ENCODE peak calls at places on chromosome 2, in ten cellular contexts. One of them, this sample, is unnamed.

GRCh38 chr2:233414273-233414654 is 60.0 kb downstream of the DGKD start:
- DNase-seq in progenitor cell of endocrine pancreas: no peak
- DNase-seq in neural progenitor cell: no peak
- DNase-seq in NCI-H2029: no peak
- DNase-seq in GM23338: no peak
- DNase-seq in T-helper 1 cell: no peak
- DNase-seq in stimulated activated naive B cell treated with anti-CD40 and anti-IgM and Interleukin-4, amounts not matched to agents 10 μg/mL and 1 μg/mL and 100 μg/mL, for 72 hours: no peak
- DNase-seq in NK-92 treated with Interleukin-12 subunit alpha and Interleukin-12 subunit beta, amount 100 ng/mL, for 24 hours: no peak
- DNase-seq in midbrain: no peak
- DNase-seq in mesothelial cell of epicardium: no peak
- DNase-seq in this sample: no peak

GRCh38 chr2:112216158-112216557 is 38.7 kb downstream of the ZC3H8 start:
- DNase-seq in progenitor cell of endocrine pancreas: no peak
- DNase-seq in neural progenitor cell: no peak
- DNase-seq in NCI-H2029: no peak
- DNase-seq in GM23338: peak; percentile 21
- DNase-seq in T-helper 1 cell: no peak
- DNase-seq in stimulated activated naive B cell treated with anti-CD40 and anti-IgM and Interleukin-4, amounts not matched to agents 10 μg/mL and 1 μg/mL and 100 μg/mL, for 72 hours: no peak
- DNase-seq in NK-92 treated with Interleukin-12 subunit alpha and Interleukin-12 subunit beta, amount 100 ng/mL, for 24 hours: no peak
- DNase-seq in midbrain: no peak
- DNase-seq in mesothelial cell of epicardium: no peak
- DNase-seq in this sample: no peak

GRCh38 chr2:98608962-98609604 is 694 bp downstream of the UNC50 start:
- DNase-seq in progenitor cell of endocrine pancreas: no peak
- DNase-seq in neural progenitor cell: peak; percentile 53
- DNase-seq in NCI-H2029: no peak
- DNase-seq in GM23338: peak; percentile 41
- DNase-seq in T-helper 1 cell: no peak
- DNase-seq in stimulated activated naive B cell treated with anti-CD40 and anti-IgM and Interleukin-4, amounts not matched to agents 10 μg/mL and 1 μg/mL and 100 μg/mL, for 72 hours: no peak
- DNase-seq in NK-92 treated with Interleukin-12 subunit alpha and Interleukin-12 subunit beta, amount 100 ng/mL, for 24 hours: no peak
- DNase-seq in midbrain: no peak
- DNase-seq in mesothelial cell of epicardium: peak; percentile 54
- DNase-seq in this sample: no peak

GRCh38 chr2:77428946-77429345 is 93.2 kb downstream of the LRRTM4 start:
- DNase-seq in progenitor cell of endocrine pancreas: no peak
- DNase-seq in neural progenitor cell: no peak
- DNase-seq in NCI-H2029: no peak
- DNase-seq in GM23338: no peak
- DNase-seq in T-helper 1 cell: no peak
- DNase-seq in stimulated activated naive B cell treated with anti-CD40 and anti-IgM and Interleukin-4, amounts not matched to agents 10 μg/mL and 1 μg/mL and 100 μg/mL, for 72 hours: no peak
- DNase-seq in NK-92 treated with Interleukin-12 subunit alpha and Interleukin-12 subunit beta, amount 100 ng/mL, for 24 hours: no peak
- DNase-seq in midbrain: no peak
- DNase-seq in mesothelial cell of epicardium: no peak
- DNase-seq in this sample: no peak

GRCh38 chr2:71299507-71299906 is 32.1 kb upstream of the ZNF638 start:
- DNase-seq in progenitor cell of endocrine pancreas: no peak
- DNase-seq in neural progenitor cell: peak; percentile 47
- DNase-seq in NCI-H2029: no peak
- DNase-seq in GM23338: peak; percentile 63
- DNase-seq in T-helper 1 cell: peak; percentile 12
- DNase-seq in stimulated activated naive B cell treated with anti-CD40 and anti-IgM and Interleukin-4, amounts not matched to agents 10 μg/mL and 1 μg/mL and 100 μg/mL, for 72 hours: no peak
- DNase-seq in NK-92 treated with Interleukin-12 subunit alpha and Interleukin-12 subunit beta, amount 100 ng/mL, for 24 hours: no peak
- DNase-seq in midbrain: peak; percentile 38
- DNase-seq in mesothelial cell of epicardium: no peak
- DNase-seq in this sample: no peak

GRCh38 chr2:10911291-10912075 is at the start of gene KCNF1:
- DNase-seq in progenitor cell of endocrine pancreas: peak; percentile 52
- DNase-seq in neural progenitor cell: peak; percentile 96
- DNase-seq in NCI-H2029: peak; percentile 52
- DNase-seq in GM23338: peak; percentile 74
- DNase-seq in T-helper 1 cell: no peak
- DNase-seq in stimulated activated naive B cell treated with anti-CD40 and anti-IgM and Interleukin-4, amounts not matched to agents 10 μg/mL and 1 μg/mL and 100 μg/mL, for 72 hours: no peak
- DNase-seq in NK-92 treated with Interleukin-12 subunit alpha and Interleukin-12 subunit beta, amount 100 ng/mL, for 24 hours: no peak
- DNase-seq in midbrain: no peak
- DNase-seq in mesothelial cell of epicardium: peak; percentile 54
- DNase-seq in this sample: no peak

GRCh38 chr2:132670961-132671781 is 1.2 kb upstream of the LYPD1 start:
- DNase-seq in progenitor cell of endocrine pancreas: peak; percentile 10
- DNase-seq in neural progenitor cell: peak; percentile 55
- DNase-seq in NCI-H2029: no peak
- DNase-seq in GM23338: peak; percentile 77
- DNase-seq in T-helper 1 cell: no peak
- DNase-seq in stimulated activated naive B cell treated with anti-CD40 and anti-IgM and Interleukin-4, amounts not matched to agents 10 μg/mL and 1 μg/mL and 100 μg/mL, for 72 hours: no peak
- DNase-seq in NK-92 treated with Interleukin-12 subunit alpha and Interleukin-12 subunit beta, amount 100 ng/mL, for 24 hours: no peak
- DNase-seq in midbrain: peak; percentile 46
- DNase-seq in mesothelial cell of epicardium: peak; percentile 42
- DNase-seq in this sample: no peak

GRCh38 chr2:235660484-235661081 is 166.7 kb downstream of the AGAP1 start:
- DNase-seq in progenitor cell of endocrine pancreas: no peak
- DNase-seq in neural progenitor cell: no peak
- DNase-seq in NCI-H2029: no peak
- DNase-seq in GM23338: no peak
- DNase-seq in T-helper 1 cell: no peak
- DNase-seq in stimulated activated naive B cell treated with anti-CD40 and anti-IgM and Interleukin-4, amounts not matched to agents 10 μg/mL and 1 μg/mL and 100 μg/mL, for 72 hours: no peak
- DNase-seq in NK-92 treated with Interleukin-12 subunit alpha and Interleukin-12 subunit beta, amount 100 ng/mL, for 24 hours: no peak
- DNase-seq in midbrain: no peak
- DNase-seq in mesothelial cell of epicardium: no peak
- DNase-seq in this sample: no peak

GRCh38 chr2:88003074-88003755 is 13.1 kb downstream of the RNU2-63P start:
- DNase-seq in progenitor cell of endocrine pancreas: no peak
- DNase-seq in neural progenitor cell: peak; percentile 53
- DNase-seq in NCI-H2029: no peak
- DNase-seq in GM23338: peak; percentile 73
- DNase-seq in T-helper 1 cell: no peak
- DNase-seq in stimulated activated naive B cell treated with anti-CD40 and anti-IgM and Interleukin-4, amounts not matched to agents 10 μg/mL and 1 μg/mL and 100 μg/mL, for 72 hours: no peak
- DNase-seq in NK-92 treated with Interleukin-12 subunit alpha and Interleukin-12 subunit beta, amount 100 ng/mL, for 24 hours: no peak
- DNase-seq in midbrain: no peak
- DNase-seq in mesothelial cell of epicardium: no peak
- DNase-seq in this sample: no peak

GRCh38 chr2:235191933-235192332 is 240.1 kb downstream of the SH3BP4 start:
- DNase-seq in progenitor cell of endocrine pancreas: no peak
- DNase-seq in neural progenitor cell: no peak
- DNase-seq in NCI-H2029: no peak
- DNase-seq in GM23338: no peak
- DNase-seq in T-helper 1 cell: no peak
- DNase-seq in stimulated activated naive B cell treated with anti-CD40 and anti-IgM and Interleukin-4, amounts not matched to agents 10 μg/mL and 1 μg/mL and 100 μg/mL, for 72 hours: no peak
- DNase-seq in NK-92 treated with Interleukin-12 subunit alpha and Interleukin-12 subunit beta, amount 100 ng/mL, for 24 hours: no peak
- DNase-seq in midbrain: no peak
- DNase-seq in mesothelial cell of epicardium: no peak
- DNase-seq in this sample: no peak

GRCh38 chr2:182359027-182360011 is 67.5 kb downstream of the PDE1A start:
- DNase-seq in progenitor cell of endocrine pancreas: no peak
- DNase-seq in neural progenitor cell: no peak
- DNase-seq in NCI-H2029: no peak
- DNase-seq in GM23338: no peak
- DNase-seq in T-helper 1 cell: no peak
- DNase-seq in stimulated activated naive B cell treated with anti-CD40 and anti-IgM and Interleukin-4, amounts not matched to agents 10 μg/mL and 1 μg/mL and 100 μg/mL, for 72 hours: no peak
- DNase-seq in NK-92 treated with Interleukin-12 subunit alpha and Interleukin-12 subunit beta, amount 100 ng/mL, for 24 hours: no peak
- DNase-seq in midbrain: no peak
- DNase-seq in mesothelial cell of epicardium: no peak
- DNase-seq in this sample: no peak

GRCh38 chr2:192314800-192315481 is 120.2 kb upstream of the TMEFF2 start:
- DNase-seq in progenitor cell of endocrine pancreas: no peak
- DNase-seq in neural progenitor cell: no peak
- DNase-seq in NCI-H2029: no peak
- DNase-seq in GM23338: no peak
- DNase-seq in T-helper 1 cell: no peak
- DNase-seq in stimulated activated naive B cell treated with anti-CD40 and anti-IgM and Interleukin-4, amounts not matched to agents 10 μg/mL and 1 μg/mL and 100 μg/mL, for 72 hours: no peak
- DNase-seq in NK-92 treated with Interleukin-12 subunit alpha and Interleukin-12 subunit beta, amount 100 ng/mL, for 24 hours: no peak
- DNase-seq in midbrain: no peak
- DNase-seq in mesothelial cell of epicardium: no peak
- DNase-seq in this sample: no peak

GRCh38 chr2:134745023-134745422 is 26.2 kb upstream of the TMEM163 start:
- DNase-seq in progenitor cell of endocrine pancreas: no peak
- DNase-seq in neural progenitor cell: no peak
- DNase-seq in NCI-H2029: no peak
- DNase-seq in GM23338: no peak
- DNase-seq in T-helper 1 cell: no peak
- DNase-seq in stimulated activated naive B cell treated with anti-CD40 and anti-IgM and Interleukin-4, amounts not matched to agents 10 μg/mL and 1 μg/mL and 100 μg/mL, for 72 hours: no peak
- DNase-seq in NK-92 treated with Interleukin-12 subunit alpha and Interleukin-12 subunit beta, amount 100 ng/mL, for 24 hours: no peak
- DNase-seq in midbrain: no peak
- DNase-seq in mesothelial cell of epicardium: no peak
- DNase-seq in this sample: no peak

GRCh38 chr2:163558286-163559009 is 177.4 kb downstream of the FIGN start:
- DNase-seq in progenitor cell of endocrine pancreas: no peak
- DNase-seq in neural progenitor cell: peak; percentile 85
- DNase-seq in NCI-H2029: no peak
- DNase-seq in GM23338: no peak
- DNase-seq in T-helper 1 cell: no peak
- DNase-seq in stimulated activated naive B cell treated with anti-CD40 and anti-IgM and Interleukin-4, amounts not matched to agents 10 μg/mL and 1 μg/mL and 100 μg/mL, for 72 hours: no peak
- DNase-seq in NK-92 treated with Interleukin-12 subunit alpha and Interleukin-12 subunit beta, amount 100 ng/mL, for 24 hours: no peak
- DNase-seq in midbrain: no peak
- DNase-seq in mesothelial cell of epicardium: no peak
- DNase-seq in this sample: no peak

GRCh38 chr2:193841389-193842150 is 1646.8 kb upstream of the TMEFF2 start:
- DNase-seq in progenitor cell of endocrine pancreas: no peak
- DNase-seq in neural progenitor cell: no peak
- DNase-seq in NCI-H2029: no peak
- DNase-seq in GM23338: no peak
- DNase-seq in T-helper 1 cell: no peak
- DNase-seq in stimulated activated naive B cell treated with anti-CD40 and anti-IgM and Interleukin-4, amounts not matched to agents 10 μg/mL and 1 μg/mL and 100 μg/mL, for 72 hours: no peak
- DNase-seq in NK-92 treated with Interleukin-12 subunit alpha and Interleukin-12 subunit beta, amount 100 ng/mL, for 24 hours: no peak
- DNase-seq in midbrain: no peak
- DNase-seq in mesothelial cell of epicardium: no peak
- DNase-seq in this sample: no peak

GRCh38 chr2:197108758-197109157 is 182.3 kb upstream of the PGAP1 start:
- DNase-seq in progenitor cell of endocrine pancreas: no peak
- DNase-seq in neural progenitor cell: no peak
- DNase-seq in NCI-H2029: no peak
- DNase-seq in GM23338: no peak
- DNase-seq in T-helper 1 cell: no peak
- DNase-seq in stimulated activated naive B cell treated with anti-CD40 and anti-IgM and Interleukin-4, amounts not matched to agents 10 μg/mL and 1 μg/mL and 100 μg/mL, for 72 hours: no peak
- DNase-seq in NK-92 treated with Interleukin-12 subunit alpha and Interleukin-12 subunit beta, amount 100 ng/mL, for 24 hours: no peak
- DNase-seq in midbrain: peak; percentile 50
- DNase-seq in mesothelial cell of epicardium: no peak
- DNase-seq in this sample: no peak

GRCh38 chr2:38619458-38620164 is 16.9 kb upstream of the HNRNPLL start:
- DNase-seq in progenitor cell of endocrine pancreas: no peak
- DNase-seq in neural progenitor cell: no peak
- DNase-seq in NCI-H2029: no peak
- DNase-seq in GM23338: no peak
- DNase-seq in T-helper 1 cell: no peak
- DNase-seq in stimulated activated naive B cell treated with anti-CD40 and anti-IgM and Interleukin-4, amounts not matched to agents 10 μg/mL and 1 μg/mL and 100 μg/mL, for 72 hours: no peak
- DNase-seq in NK-92 treated with Interleukin-12 subunit alpha and Interleukin-12 subunit beta, amount 100 ng/mL, for 24 hours: no peak
- DNase-seq in midbrain: no peak
- DNase-seq in mesothelial cell of epicardium: no peak
- DNase-seq in this sample: no peak

GRCh38 chr2:27776097-27776496 is 4.6 kb downstream of the MRPL33 start:
- DNase-seq in progenitor cell of endocrine pancreas: no peak
- DNase-seq in neural progenitor cell: no peak
- DNase-seq in NCI-H2029: no peak
- DNase-seq in GM23338: no peak
- DNase-seq in T-helper 1 cell: no peak
- DNase-seq in stimulated activated naive B cell treated with anti-CD40 and anti-IgM and Interleukin-4, amounts not matched to agents 10 μg/mL and 1 μg/mL and 100 μg/mL, for 72 hours: no peak
- DNase-seq in NK-92 treated with Interleukin-12 subunit alpha and Interleukin-12 subunit beta, amount 100 ng/mL, for 24 hours: no peak
- DNase-seq in midbrain: peak; percentile 14
- DNase-seq in mesothelial cell of epicardium: peak; percentile 55
- DNase-seq in this sample: no peak

GRCh38 chr2:156892449-156893335 is 364.8 kb upstream of the GALNT5 start:
- DNase-seq in progenitor cell of endocrine pancreas: no peak
- DNase-seq in neural progenitor cell: peak; percentile 67
- DNase-seq in NCI-H2029: peak; percentile 61
- DNase-seq in GM23338: peak; percentile 77
- DNase-seq in T-helper 1 cell: peak; percentile 43
- DNase-seq in stimulated activated naive B cell treated with anti-CD40 and anti-IgM and Interleukin-4, amounts not matched to agents 10 μg/mL and 1 μg/mL and 100 μg/mL, for 72 hours: no peak
- DNase-seq in NK-92 treated with Interleukin-12 subunit alpha and Interleukin-12 subunit beta, amount 100 ng/mL, for 24 hours: no peak
- DNase-seq in midbrain: peak; percentile 53
- DNase-seq in mesothelial cell of epicardium: no peak
- DNase-seq in this sample: peak; percentile 1

GRCh38 chr2:102553601-102554000 is 65.8 kb upstream of the SLC9A2 start:
- DNase-seq in progenitor cell of endocrine pancreas: no peak
- DNase-seq in neural progenitor cell: no peak
- DNase-seq in NCI-H2029: no peak
- DNase-seq in GM23338: no peak
- DNase-seq in T-helper 1 cell: no peak
- DNase-seq in stimulated activated naive B cell treated with anti-CD40 and anti-IgM and Interleukin-4, amounts not matched to agents 10 μg/mL and 1 μg/mL and 100 μg/mL, for 72 hours: no peak
- DNase-seq in NK-92 treated with Interleukin-12 subunit alpha and Interleukin-12 subunit beta, amount 100 ng/mL, for 24 hours: no peak
- DNase-seq in midbrain: no peak
- DNase-seq in mesothelial cell of epicardium: no peak
- DNase-seq in this sample: no peak

GRCh38 chr2:176567361-176567760 is 298.1 kb downstream of the MTX2 start:
- DNase-seq in progenitor cell of endocrine pancreas: no peak
- DNase-seq in neural progenitor cell: no peak
- DNase-seq in NCI-H2029: no peak
- DNase-seq in GM23338: no peak
- DNase-seq in T-helper 1 cell: no peak
- DNase-seq in stimulated activated naive B cell treated with anti-CD40 and anti-IgM and Interleukin-4, amounts not matched to agents 10 μg/mL and 1 μg/mL and 100 μg/mL, for 72 hours: no peak
- DNase-seq in NK-92 treated with Interleukin-12 subunit alpha and Interleukin-12 subunit beta, amount 100 ng/mL, for 24 hours: no peak
- DNase-seq in midbrain: no peak
- DNase-seq in mesothelial cell of epicardium: no peak
- DNase-seq in this sample: no peak

GRCh38 chr2:223270538-223270937 is 218.5 kb downstream of the KCNE4 start:
- DNase-seq in progenitor cell of endocrine pancreas: no peak
- DNase-seq in neural progenitor cell: no peak
- DNase-seq in NCI-H2029: no peak
- DNase-seq in GM23338: no peak
- DNase-seq in T-helper 1 cell: no peak
- DNase-seq in stimulated activated naive B cell treated with anti-CD40 and anti-IgM and Interleukin-4, amounts not matched to agents 10 μg/mL and 1 μg/mL and 100 μg/mL, for 72 hours: no peak
- DNase-seq in NK-92 treated with Interleukin-12 subunit alpha and Interleukin-12 subunit beta, amount 100 ng/mL, for 24 hours: no peak
- DNase-seq in midbrain: no peak
- DNase-seq in mesothelial cell of epicardium: no peak
- DNase-seq in this sample: no peak

GRCh38 chr2:23592061-23592685 is 207.2 kb downstream of the KLHL29 start:
- DNase-seq in progenitor cell of endocrine pancreas: no peak
- DNase-seq in neural progenitor cell: no peak
- DNase-seq in NCI-H2029: no peak
- DNase-seq in GM23338: no peak
- DNase-seq in T-helper 1 cell: no peak
- DNase-seq in stimulated activated naive B cell treated with anti-CD40 and anti-IgM and Interleukin-4, amounts not matched to agents 10 μg/mL and 1 μg/mL and 100 μg/mL, for 72 hours: no peak
- DNase-seq in NK-92 treated with Interleukin-12 subunit alpha and Interleukin-12 subunit beta, amount 100 ng/mL, for 24 hours: no peak
- DNase-seq in midbrain: no peak
- DNase-seq in mesothelial cell of epicardium: no peak
- DNase-seq in this sample: no peak

GRCh38 chr2:126882736-126883660 is 15.7 kb upstream of the TEX51 start:
- DNase-seq in progenitor cell of endocrine pancreas: no peak
- DNase-seq in neural progenitor cell: no peak
- DNase-seq in NCI-H2029: no peak
- DNase-seq in GM23338: no peak
- DNase-seq in T-helper 1 cell: no peak
- DNase-seq in stimulated activated naive B cell treated with anti-CD40 and anti-IgM and Interleukin-4, amounts not matched to agents 10 μg/mL and 1 μg/mL and 100 μg/mL, for 72 hours: no peak
- DNase-seq in NK-92 treated with Interleukin-12 subunit alpha and Interleukin-12 subunit beta, amount 100 ng/mL, for 24 hours: no peak
- DNase-seq in midbrain: no peak
- DNase-seq in mesothelial cell of epicardium: no peak
- DNase-seq in this sample: no peak

GRCh38 chr2:132798334-132798733 is 128.3 kb upstream of the LYPD1 start:
- DNase-seq in progenitor cell of endocrine pancreas: no peak
- DNase-seq in neural progenitor cell: no peak
- DNase-seq in NCI-H2029: no peak
- DNase-seq in GM23338: no peak
- DNase-seq in T-helper 1 cell: no peak
- DNase-seq in stimulated activated naive B cell treated with anti-CD40 and anti-IgM and Interleukin-4, amounts not matched to agents 10 μg/mL and 1 μg/mL and 100 μg/mL, for 72 hours: no peak
- DNase-seq in NK-92 treated with Interleukin-12 subunit alpha and Interleukin-12 subunit beta, amount 100 ng/mL, for 24 hours: no peak
- DNase-seq in midbrain: no peak
- DNase-seq in mesothelial cell of epicardium: no peak
- DNase-seq in this sample: no peak

GRCh38 chr2:241508240-241508509 is 209 bp downstream of the STK25 start:
- DNase-seq in progenitor cell of endocrine pancreas: no peak
- DNase-seq in neural progenitor cell: no peak
- DNase-seq in NCI-H2029: no peak
- DNase-seq in GM23338: no peak
- DNase-seq in T-helper 1 cell: no peak
- DNase-seq in stimulated activated naive B cell treated with anti-CD40 and anti-IgM and Interleukin-4, amounts not matched to agents 10 μg/mL and 1 μg/mL and 100 μg/mL, for 72 hours: no peak
- DNase-seq in NK-92 treated with Interleukin-12 subunit alpha and Interleukin-12 subunit beta, amount 100 ng/mL, for 24 hours: no peak
- DNase-seq in midbrain: peak; percentile 57
- DNase-seq in mesothelial cell of epicardium: no peak
- DNase-seq in this sample: no peak

GRCh38 chr2:178909507-178909906 is 102.3 kb upstream of the TTN start:
- DNase-seq in progenitor cell of endocrine pancreas: no peak
- DNase-seq in neural progenitor cell: no peak
- DNase-seq in NCI-H2029: no peak
- DNase-seq in GM23338: no peak
- DNase-seq in T-helper 1 cell: no peak
- DNase-seq in stimulated activated naive B cell treated with anti-CD40 and anti-IgM and Interleukin-4, amounts not matched to agents 10 μg/mL and 1 μg/mL and 100 μg/mL, for 72 hours: no peak
- DNase-seq in NK-92 treated with Interleukin-12 subunit alpha and Interleukin-12 subunit beta, amount 100 ng/mL, for 24 hours: no peak
- DNase-seq in midbrain: no peak
- DNase-seq in mesothelial cell of epicardium: no peak
- DNase-seq in this sample: no peak

GRCh38 chr2:53559302-53559967 is 208.2 kb upstream of the CHAC2 start:
- DNase-seq in progenitor cell of endocrine pancreas: no peak
- DNase-seq in neural progenitor cell: no peak
- DNase-seq in NCI-H2029: no peak
- DNase-seq in GM23338: no peak
- DNase-seq in T-helper 1 cell: no peak
- DNase-seq in stimulated activated naive B cell treated with anti-CD40 and anti-IgM and Interleukin-4, amounts not matched to agents 10 μg/mL and 1 μg/mL and 100 μg/mL, for 72 hours: no peak
- DNase-seq in NK-92 treated with Interleukin-12 subunit alpha and Interleukin-12 subunit beta, amount 100 ng/mL, for 24 hours: no peak
- DNase-seq in midbrain: no peak
- DNase-seq in mesothelial cell of epicardium: no peak
- DNase-seq in this sample: no peak